ENCODE peak calls at places on chromosomes 3 and 15, in four cellular contexts. W is endothelial cell, Z is H7, R is B cell. J is an unnamed sample.

GRCh38 chr3:180036678-180037455 is at the start of gene PEX5L:
- DNase-seq in W (peak), Z (peak), R (peak), J (peak)

GRCh38 chr3:69174871-69175737 is 52.7 kb upstream of the LMOD3 start:
- DNase-seq in W (no peak), Z (no peak), R (no peak), J (no peak)

GRCh38 chr3:16841906-16842709 is 42.6 kb upstream of the PLCL2 start:
- DNase-seq in W (no peak), Z (peak), R (peak), J (peak)

GRCh38 chr3:31522152-31522551 is 10.6 kb upstream of the STT3B start:
- DNase-seq in W (no peak), Z (no peak), R (peak), J (no peak)

GRCh38 chr3:168884353-168884903 is 779.1 kb downstream of the MECOM start:
- DNase-seq in W (no peak), Z (no peak), R (no peak), J (peak)

GRCh38 chr3:112308151-112308911 is 14.3 kb upstream of the SLC9C1 start:
- DNase-seq in W (peak), Z (no peak), R (no peak), J (no peak)

GRCh38 chr3:72733676-72734075 is 114.6 kb downstream of the SHQ1 start:
- DNase-seq in W (no peak), Z (no peak), R (no peak), J (no peak)

GRCh38 chr3:138371070-138371950 is 22.9 kb downstream of the MRAS start:
- DNase-seq in W (no peak), Z (no peak), R (peak), J (no peak)

GRCh38 chr15:73870700-73871408 is 2.5 kb upstream of the TBC1D21 start:
- DNase-seq in W (no peak), Z (no peak), R (no peak), J (no peak)

GRCh38 chr3:45965281-45966052 is 22.2 kb downstream of the CXCR6 start:
- DNase-seq in W (no peak), Z (no peak), R (no peak), J (no peak)

GRCh38 chr3:183278479-183279088 is 25.5 kb downstream of the B3GNT5 start:
- DNase-seq in W (no peak), Z (no peak), R (no peak), J (no peak)

GRCh38 chr3:140953028-140953960 is 11.7 kb downstream of the SLC25A36 start:
- DNase-seq in W (no peak), Z (no peak), R (no peak), J (no peak)

GRCh38 chr3:25479727-25480010 is 51.6 kb downstream of the RARB start:
- DNase-seq in W (no peak), Z (no peak), R (no peak), J (no peak)

GRCh38 chr3:52040600-52040999 is 15.8 kb downstream of the DUSP7 start:
- DNase-seq in W (no peak), Z (no peak), R (no peak), J (no peak)

GRCh38 chr3:127141921-127142730 is 50.8 kb upstream of the PRR23E start:
- DNase-seq in W (no peak), Z (no peak), R (no peak), J (peak)

GRCh38 chr3:32434206-32434605 is 42.6 kb downstream of the CMTM7 start:
- DNase-seq in W (no peak), Z (no peak), R (no peak), J (no peak)

GRCh38 chr15:57649138-57649537 is 57.4 kb upstream of the POLR2M start:
- DNase-seq in W (no peak), Z (no peak), R (no peak), J (no peak)

GRCh38 chr3:107690522-107691138 is 167.9 kb downstream of the BBX start:
- DNase-seq in W (no peak), Z (no peak), R (peak), J (peak)

GRCh38 chr3:45104715-45105711 is 41.2 kb downstream of the CDCP1 start:
- DNase-seq in W (no peak), Z (no peak), R (no peak), J (no peak)

GRCh38 chr15:89208256-89208655 is 13.1 kb downstream of the RLBP1 start:
- DNase-seq in W (no peak), Z (no peak), R (no peak), J (no peak)

GRCh38 chr3:80331768-80332167 is 564.0 kb upstream of the ROBO1 start:
- DNase-seq in W (no peak), Z (no peak), R (no peak), J (peak)

GRCh38 chr3:118628704-118629341 is 405.8 kb downstream of the IGSF11 start:
- DNase-seq in W (peak), Z (peak), R (peak), J (peak)